ENCODE peak calls at places on chromosome 12, in four cellular contexts. One of them, this sample, is unnamed.

GRCh38 chr12:118120579-118121363 is 15.2 kb upstream of the PEBP1 start:
- DNase-seq in stimulated activated CD4-positive, alpha-beta T cell treated with anti-CD3 and anti-CD28 coated beads, Interleukin-4, amount 100 ng/mL, for 1 hour: peak
- DNase-seq in BE2C: peak
- DNase-seq in right cardiac atrium: peak
- DNase-seq in this sample: peak

GRCh38 chr12:110020956-110021355 is 21.7 kb downstream of the ANKRD13A start:
- DNase-seq in stimulated activated CD4-positive, alpha-beta T cell treated with anti-CD3 and anti-CD28 coated beads, Interleukin-4, amount 100 ng/mL, for 1 hour: no peak
- DNase-seq in BE2C: no peak
- DNase-seq in right cardiac atrium: no peak
- DNase-seq in this sample: no peak

GRCh38 chr12:93762059-93762719 is 85.0 kb downstream of the CRADD start:
- DNase-seq in stimulated activated CD4-positive, alpha-beta T cell treated with anti-CD3 and anti-CD28 coated beads, Interleukin-4, amount 100 ng/mL, for 1 hour: no peak
- DNase-seq in BE2C: no peak
- DNase-seq in right cardiac atrium: no peak
- DNase-seq in this sample: no peak

GRCh38 chr12:69779928-69780327 is 41.3 kb downstream of the RAB3IP start:
- DNase-seq in stimulated activated CD4-positive, alpha-beta T cell treated with anti-CD3 and anti-CD28 coated beads, Interleukin-4, amount 100 ng/mL, for 1 hour: no peak
- DNase-seq in BE2C: peak
- DNase-seq in right cardiac atrium: peak
- DNase-seq in this sample: peak

GRCh38 chr12:61676520-61676919 is 583.7 kb upstream of the USP15 start:
- DNase-seq in stimulated activated CD4-positive, alpha-beta T cell treated with anti-CD3 and anti-CD28 coated beads, Interleukin-4, amount 100 ng/mL, for 1 hour: no peak
- DNase-seq in BE2C: no peak
- DNase-seq in right cardiac atrium: no peak
- DNase-seq in this sample: no peak

GRCh38 chr12:4664111-4664510 is 15.2 kb downstream of the NDUFA9 start:
- DNase-seq in stimulated activated CD4-positive, alpha-beta T cell treated with anti-CD3 and anti-CD28 coated beads, Interleukin-4, amount 100 ng/mL, for 1 hour: no peak
- DNase-seq in BE2C: no peak
- DNase-seq in right cardiac atrium: no peak
- DNase-seq in this sample: no peak

GRCh38 chr12:125683748-125684381 is 618.6 kb downstream of the AACS start:
- DNase-seq in stimulated activated CD4-positive, alpha-beta T cell treated with anti-CD3 and anti-CD28 coated beads, Interleukin-4, amount 100 ng/mL, for 1 hour: peak
- DNase-seq in BE2C: peak
- DNase-seq in right cardiac atrium: peak
- DNase-seq in this sample: peak

GRCh38 chr12:57775044-57775443 is 2.6 kb downstream of the EEF1AKMT3 start:
- DNase-seq in stimulated activated CD4-positive, alpha-beta T cell treated with anti-CD3 and anti-CD28 coated beads, Interleukin-4, amount 100 ng/mL, for 1 hour: no peak
- DNase-seq in BE2C: no peak
- DNase-seq in right cardiac atrium: no peak
- DNase-seq in this sample: no peak

GRCh38 chr12:119334459-119335170 is at the start of gene CCDC60:
- DNase-seq in stimulated activated CD4-positive, alpha-beta T cell treated with anti-CD3 and anti-CD28 coated beads, Interleukin-4, amount 100 ng/mL, for 1 hour: no peak
- DNase-seq in BE2C: peak
- DNase-seq in right cardiac atrium: peak
- DNase-seq in this sample: peak

GRCh38 chr12:47946413-47947107 is 16.8 kb upstream of the TMEM106C start:
- DNase-seq in stimulated activated CD4-positive, alpha-beta T cell treated with anti-CD3 and anti-CD28 coated beads, Interleukin-4, amount 100 ng/mL, for 1 hour: no peak
- DNase-seq in BE2C: no peak
- DNase-seq in right cardiac atrium: no peak
- DNase-seq in this sample: no peak

GRCh38 chr12:6097384-6097783 is 27.1 kb downstream of the VWF start:
- DNase-seq in stimulated activated CD4-positive, alpha-beta T cell treated with anti-CD3 and anti-CD28 coated beads, Interleukin-4, amount 100 ng/mL, for 1 hour: no peak
- DNase-seq in BE2C: no peak
- DNase-seq in right cardiac atrium: no peak
- DNase-seq in this sample: no peak

GRCh38 chr12:120972870-120973543 is 5.3 kb upstream of the HNF1A start:
- DNase-seq in stimulated activated CD4-positive, alpha-beta T cell treated with anti-CD3 and anti-CD28 coated beads, Interleukin-4, amount 100 ng/mL, for 1 hour: no peak
- DNase-seq in BE2C: no peak
- DNase-seq in right cardiac atrium: no peak
- DNase-seq in this sample: no peak

GRCh38 chr12:51845451-51845850 is 3.1 kb downstream of the FIGNL2 start:
- DNase-seq in stimulated activated CD4-positive, alpha-beta T cell treated with anti-CD3 and anti-CD28 coated beads, Interleukin-4, amount 100 ng/mL, for 1 hour: no peak
- DNase-seq in BE2C: no peak
- DNase-seq in right cardiac atrium: no peak
- DNase-seq in this sample: no peak

This sample was measured in testis.